ENCODE peak calls at places on chromosomes 2 and 18, in seven cellular contexts. Z is HEK293T, J is K562, R is LoVo, E is heart left ventricle, P is WERI-Rb-1, N is thyroid gland. A is an unnamed sample.

GRCh38 chr2:108605947-108606346 is 71.7 kb downstream of the LIMS1 start:
- DNase-seq in Z (no peak), J (no peak), R (no peak), E (no peak), P (no peak), N (no peak), A (no peak)

GRCh38 chr2:85420743-85421705 is 2.5 kb downstream of the SH2D6 start:
- DNase-seq in Z (peak), J (peak), R (peak), E (peak), P (peak), N (peak), A (peak)

GRCh38 chr2:110881908-110882307 is 149.5 kb downstream of the ACOXL start:
- DNase-seq in Z (no peak), J (no peak), R (no peak), E (no peak), P (no peak), N (no peak), A (no peak)

GRCh38 chr2:10555810-10556111 is 107.6 kb upstream of the ODC1 start:
- DNase-seq in Z (no peak), J (no peak), R (no peak), E (no peak), P (no peak), N (no peak), A (no peak)

GRCh38 chr2:98701230-98701629 is 29.7 kb downstream of the MGAT4A start:
- DNase-seq in Z (no peak), J (no peak), R (no peak), E (no peak), P (no peak), N (no peak), A (no peak)

GRCh38 chr2:10575566-10576300 is 114.0 kb downstream of the NOL10 start:
- DNase-seq in Z (no peak), J (no peak), R (peak), E (no peak), P (no peak), N (no peak), A (no peak)

GRCh38 chr18:49784427-49785185 is 28.7 kb downstream of the ACAA2 start:
- DNase-seq in Z (no peak), J (no peak), R (no peak), E (no peak), P (no peak), N (no peak), A (no peak)

GRCh38 chr2:217478831-217479435 is 523.9 kb downstream of the TNS1 start:
- DNase-seq in Z (no peak), J (no peak), R (no peak), E (no peak), P (no peak), N (peak), A (no peak)

GRCh38 chr2:19674051-19675002 is 227.5 kb downstream of the TTC32 start:
- DNase-seq in Z (no peak), J (no peak), R (no peak), E (no peak), P (no peak), N (no peak), A (no peak)

GRCh38 chr2:144127693-144128092 is 392.2 kb downstream of the ZEB2 start:
- DNase-seq in Z (no peak), J (no peak), R (no peak), E (no peak), P (no peak), N (no peak), A (no peak)

GRCh38 chr2:43931293-43931692 is 64.5 kb downstream of the LRPPRC start:
- DNase-seq in Z (no peak), J (no peak), R (no peak), E (no peak), P (no peak), N (no peak), A (no peak)

GRCh38 chr2:105765415-105766299 is 20.9 kb downstream of the NCK2 start:
- DNase-seq in Z (no peak), J (no peak), R (no peak), E (no peak), P (no peak), N (no peak), A (no peak)

GRCh38 chr18:74271656-74272055 is 20.1 kb downstream of the CYB5A start:
- DNase-seq in Z (no peak), J (no peak), R (no peak), E (no peak), P (no peak), N (no peak), A (no peak)

GRCh38 chr2:101517753-101518152 is 42.8 kb upstream of the RFX8 start:
- DNase-seq in Z (no peak), J (no peak), R (peak), E (no peak), P (no peak), N (no peak), A (no peak)

GRCh38 chr2:185640588-185640987 is 98.0 kb upstream of the FSIP2 start:
- DNase-seq in Z (no peak), J (no peak), R (no peak), E (no peak), P (no peak), N (no peak), A (no peak)

GRCh38 chr2:173079141-173079540 is 3.5 kb downstream of the MAP3K20 start:
- DNase-seq in Z (no peak), J (no peak), R (no peak), E (no peak), P (no peak), N (no peak), A (no peak)

GRCh38 chr2:180443896-180444295 is 436.8 kb upstream of the CWC22 start:
- DNase-seq in Z (no peak), J (no peak), R (no peak), E (no peak), P (no peak), N (no peak), A (no peak)

GRCh38 chr2:216285641-216286156 is 86.6 kb downstream of the MARCHF4 start:
- DNase-seq in Z (no peak), J (no peak), R (no peak), E (no peak), P (peak), N (no peak), A (no peak)

GRCh38 chr18:22045221-22045918 is 124.0 kb upstream of the GATA6 start:
- DNase-seq in Z (no peak), J (no peak), R (no peak), E (no peak), P (no peak), N (no peak), A (no peak)

GRCh38 chr2:27370816-27371620 is 602 bp downstream of the SNX17 start:
- DNase-seq in Z (no peak), J (peak), R (peak), E (peak), P (peak), N (no peak), A (peak)

GRCh38 chr2:218924757-218925156 is 34.7 kb upstream of the CDK5R2 start:
- DNase-seq in Z (no peak), J (no peak), R (no peak), E (no peak), P (no peak), N (no peak), A (no peak)

A was measured in psoas muscle.